ENCODE peak calls at places on chromosome 14, in nine cellular contexts. L is glutamatergic neuron, R is RPMI7951, C is T-helper 1 cell, W is choroid plexus epithelial cell, A is AML-193, Q is tibial nerve, T is H4, O is SK-MEL-5. I is an unnamed sample.

GRCh38 chr14:97798204-97798603 is 1001.0 kb downstream of the VRK1 start:
- DNase-seq in O (no peak), A (no peak), R (no peak), L (no peak), C (no peak), Q (no peak), W (no peak), T (no peak), I (no peak)

GRCh38 chr14:100826371-100827139 is 637 bp downstream of the MEG3 start:
- DNase-seq in O (no peak), A (no peak), C (no peak), Q (no peak), L (no peak), R (no peak), T (no peak), W (peak), I (no peak)

GRCh38 chr14:66992776-66993175 is 196.5 kb upstream of the GARIN2 start:
- DNase-seq in Q (no peak), R (no peak), W (no peak), C (no peak), O (no peak), T (no peak), A (no peak), L (no peak), I (no peak)

GRCh38 chr14:49924852-49925251 is 32.0 kb downstream of the ARF6 start:
- DNase-seq in C (no peak), R (no peak), L (no peak), O (no peak), A (no peak), W (no peak), Q (no peak), T (no peak), I (no peak)

GRCh38 chr14:86961106-86961716 is 1031.8 kb downstream of the GALC start:
- DNase-seq in T (peak), R (no peak), Q (no peak), O (peak), W (no peak), A (peak), L (no peak), C (no peak), I (no peak)

GRCh38 chr14:71498151-71498734 is 434.0 kb upstream of the RGS6 start:
- DNase-seq in W (peak), C (no peak), A (no peak), Q (no peak), T (no peak), O (no peak), R (no peak), L (no peak), I (no peak)

GRCh38 chr14:51993274-51993673 is 3.9 kb downstream of the RTRAF start:
- DNase-seq in W (no peak), A (peak), C (no peak), R (no peak), O (no peak), Q (no peak), L (no peak), T (no peak), I (no peak)

GRCh38 chr14:99072433-99072832 is 199.6 kb downstream of the BCL11B start:
- DNase-seq in T (no peak), Q (no peak), L (no peak), W (no peak), O (no peak), R (no peak), A (no peak), C (no peak), I (no peak)

GRCh38 chr14:94132285-94132887 is 3.0 kb upstream of the IFI27L2 start:
- DNase-seq in O (peak), A (peak), R (peak), T (no peak), Q (peak), C (peak), W (peak), L (peak), I (no peak)

GRCh38 chr14:48983355-48983888 is 602.8 kb downstream of the RPS29 start:
- DNase-seq in A (no peak), W (no peak), T (no peak), Q (no peak), L (no peak), C (no peak), O (no peak), R (no peak), I (no peak)

GRCh38 chr14:38948576-38948975 is 154.5 kb downstream of the SEC23A start:
- DNase-seq in L (no peak), T (no peak), R (no peak), O (no peak), A (no peak), Q (no peak), C (no peak), W (no peak), I (no peak)